ENCODE peak calls at places on chromosome 14, in nine cellular contexts. L is uterus, H is astrocyte, A is psoas muscle, Y is prostate gland, X is BE2C, J is Caco-2, Q is lower lobe of right lung, M is HAP-1. F is an unnamed sample. For H3K9me3, the result is how much of the 10 kb centered on the place peaks cover.

GRCh38 chr14:86777950-86778602 is 1214.9 kb downstream of the GALC start:
- DNase-seq in X (no peak), Y (no peak), J (no peak), M (no peak), Q (no peak), H (peak), L (no peak), A (no peak), F (no peak)

GRCh38 chr14:70005281-70005805 is 126.1 kb downstream of the SMOC1 start:
- DNase-seq in Y (no peak), H (no peak), A (no peak), X (no peak), M (no peak), J (peak), Q (no peak), L (no peak), F (no peak)

GRCh38 chr14:88181072-88181471 is 142.0 kb downstream of the KCNK10 start:
- DNase-seq in Q (no peak), M (no peak), H (no peak), X (no peak), A (no peak), L (no peak), Y (no peak), J (no peak), F (no peak)

GRCh38 chr14:20477211-20477876 is 8.1 kb downstream of the PNP start:
- DNase-seq in M (no peak), Y (no peak), H (peak), J (no peak), X (peak), A (no peak), Q (peak), L (no peak), F (no peak)

GRCh38 chr14:92039073-92039719 is 663 bp downstream of the TRIP11 start:
- DNase-seq in M (peak), J (peak), Q (no peak), H (peak), L (no peak), Y (no peak), X (no peak), A (no peak), F (no peak)

GRCh38 chr14:75200451-75200850 is 24.0 kb upstream of the TMED10 start:
- DNase-seq in X (no peak), M (no peak), J (peak), H (no peak), A (no peak), Q (peak), Y (peak), L (no peak), F (no peak)

GRCh38 chr14:47490766-47491165 is 184.6 kb downstream of the MDGA2 start:
- DNase-seq in L (no peak), Q (no peak), Y (no peak), M (no peak), J (no peak), A (no peak), H (no peak), X (no peak), F (no peak)

GRCh38 chr14:93536945-93537344 is 106.2 kb downstream of the UNC79 start:
- DNase-seq in H (no peak), X (peak), M (no peak), Q (no peak), Y (no peak), J (no peak), L (no peak), A (no peak), F (no peak)

GRCh38 chr14:65462411-65462810 is 49.9 kb downstream of the FUT8 start:
- DNase-seq in Q (no peak), M (no peak), A (no peak), Y (no peak), L (no peak), H (peak), X (no peak), J (no peak), F (no peak)

GRCh38 chr14:103928011-103928890 is at the start of gene TDRD9:
- DNase-seq in L (no peak), Y (no peak), H (no peak), J (no peak), A (no peak), M (no peak), X (no peak), Q (no peak), F (no peak)

GRCh38 chr14:74616507-74616906 is 4.5 kb upstream of the LTBP2 start:
- DNase-seq in Q (no peak), M (no peak), A (no peak), X (no peak), H (peak), Y (no peak), J (no peak), L (no peak), F (no peak)

GRCh38 chr14:90530523-90530922 is 133.7 kb downstream of the CALM1 start:
- DNase-seq in L (no peak), M (no peak), X (no peak), Q (no peak), Y (no peak), H (no peak), A (no peak), J (no peak), F (no peak)

GRCh38 chr14:78631551-78631950 is 461.4 kb downstream of the NRXN3 start:
- DNase-seq in A (no peak), Q (no peak), J (no peak), X (no peak), H (no peak), M (no peak), L (no peak), Y (no peak), F (no peak)

GRCh38 chr14:89011727-89012271 is 187.3 kb downstream of the TTC8 start:
- DNase-seq in A (no peak), Q (no peak), X (no peak), H (no peak), Y (no peak), J (peak), L (no peak), M (no peak), F (no peak)

GRCh38 chr14:87971010-87971409 is 22.0 kb downstream of the GALC start:
- DNase-seq in J (no peak), Y (no peak), M (no peak), L (no peak), A (no peak), X (no peak), H (no peak), Q (no peak), F (no peak)

GRCh38 chr14:22848391-22849164 is 12.2 kb downstream of the MMP14 start:
- DNase-seq in Y (no peak), H (peak), J (no peak), L (peak), A (peak), Q (peak), M (no peak), X (peak), F (peak)

GRCh38 chr14:61379639-61380184 is 58.3 kb downstream of the PRKCH start:
- DNase-seq in X (no peak), J (no peak), L (no peak), Q (no peak), Y (no peak), M (no peak), H (no peak), A (no peak), F (no peak)

GRCh38 chr14:33946679-33947078 is 4.2 kb downstream of the EGLN3 start:
- DNase-seq in Q (no peak), X (no peak), M (no peak), J (no peak), L (no peak), H (no peak), Y (no peak), A (no peak), F (no peak)

GRCh38 chr14:100314724-100315123 is 8.4 kb upstream of the SLC25A47 start:
- DNase-seq in X (no peak), J (no peak), M (no peak), A (no peak), H (no peak), Y (no peak), L (no peak), Q (no peak), F (no peak)

GRCh38 chr14:78448483-78449094 is 278.4 kb downstream of the NRXN3 start:
- DNase-seq in L (no peak), Y (peak), J (peak), A (peak), Q (no peak), M (peak), H (no peak), X (peak), F (no peak)

GRCh38 chr14:81326451-81326850 is 73.7 kb downstream of the STON2 start:
- DNase-seq in Q (no peak), L (no peak), Y (no peak), M (no peak), J (no peak), X (no peak), A (no peak), H (no peak), F (no peak)

GRCh38 chr14:28983279-28983678 is 216.7 kb downstream of the FOXG1 start:
- DNase-seq in X (no peak), M (no peak), A (no peak), L (no peak), J (no peak), Q (no peak), H (no peak), Y (no peak), F (no peak)

GRCh38 chr14:90658541-90658967 is 157.7 kb downstream of the TTC7B start:
- DNase-seq in X (no peak), A (no peak), Y (no peak), M (no peak), Q (no peak), J (no peak), H (peak), L (no peak), F (no peak)

GRCh38 chr14:103711516-103712431 is 3.5 kb downstream of the XRCC3 start:
- DNase-seq in X (peak), H (no peak), Y (peak), L (peak), Q (peak), J (no peak), M (no peak), A (peak), F (no peak)

GRCh38 chr14:48726080-48726642 is 860.0 kb downstream of the RPS29 start:
- DNase-seq in H (peak), L (no peak), X (no peak), M (no peak), A (no peak), J (no peak), Q (no peak), Y (no peak), F (no peak)

GRCh38 chr14:70822706-70823185 is 13.4 kb upstream of the MAP3K9 start:
- DNase-seq in J (peak), Y (no peak), M (peak), X (peak), Q (peak), H (no peak), L (no peak), A (no peak), F (no peak)

GRCh38 chr14:52299692-52300278 is 14.3 kb upstream of the PTGER2 start:
- DNase-seq in M (peak), J (peak), Q (no peak), Y (no peak), L (no peak), X (no peak), H (peak), A (no peak), F (no peak)

GRCh38 chr14:52307870-52308269 is 6.2 kb upstream of the PTGER2 start:
- DNase-seq in Q (no peak), H (peak), L (no peak), X (no peak), Y (no peak), M (no peak), J (no peak), A (no peak), F (no peak)

GRCh38 chr14:52305014-52305413 is 9.1 kb upstream of the PTGER2 start:
- DNase-seq in A (no peak), X (no peak), Y (no peak), Q (no peak), L (no peak), H (no peak), M (no peak), J (no peak), F (no peak)

GRCh38 chr14:52307376-52307775 is 6.7 kb upstream of the PTGER2 start:
- DNase-seq in Y (no peak), M (no peak), L (no peak), X (no peak), H (no peak), A (no peak), J (no peak), Q (no peak), F (no peak)

DNA sequence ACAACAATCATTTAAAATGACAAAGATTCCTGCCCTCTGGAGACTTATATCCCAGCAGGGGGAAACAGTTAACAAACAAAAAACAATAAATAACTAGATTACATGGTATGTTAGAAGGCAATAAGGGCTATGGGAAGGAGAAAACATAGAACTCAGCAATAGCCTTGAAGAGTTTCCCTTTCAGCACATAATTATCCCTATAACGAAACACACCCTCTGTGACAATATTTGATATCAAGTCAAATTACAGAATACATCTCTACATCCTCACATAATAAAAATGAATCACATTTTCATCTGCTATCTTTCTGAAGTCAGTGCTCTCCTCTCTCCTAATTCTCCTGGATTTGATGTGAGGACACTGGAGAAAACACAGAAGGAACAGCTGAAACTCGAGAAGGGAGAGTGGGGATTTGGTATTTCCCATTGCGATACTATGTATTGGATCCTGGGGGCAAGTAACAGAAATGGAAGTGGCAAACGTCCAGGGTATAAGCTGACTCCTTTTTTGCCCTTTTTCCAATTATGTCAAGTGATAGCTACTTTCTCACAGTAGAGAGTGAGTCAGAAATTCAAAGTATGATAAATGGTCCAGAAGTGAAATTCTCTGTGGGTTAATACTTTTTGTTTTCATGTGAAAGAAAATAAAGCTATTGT is 9.7 kb upstream of the PTGER2 start:
- DNase-seq in M (no peak), A (no peak), X (no peak), L (no peak), Y (no peak), H (peak), J (no peak), Q (no peak), F (no peak)
- H3K9me3 ChIP-seq in M (under half), A (under half), X (under half), L (under half), Y (under half), H (under half), J (under half), Q (under half), F (under half)

DNA sequence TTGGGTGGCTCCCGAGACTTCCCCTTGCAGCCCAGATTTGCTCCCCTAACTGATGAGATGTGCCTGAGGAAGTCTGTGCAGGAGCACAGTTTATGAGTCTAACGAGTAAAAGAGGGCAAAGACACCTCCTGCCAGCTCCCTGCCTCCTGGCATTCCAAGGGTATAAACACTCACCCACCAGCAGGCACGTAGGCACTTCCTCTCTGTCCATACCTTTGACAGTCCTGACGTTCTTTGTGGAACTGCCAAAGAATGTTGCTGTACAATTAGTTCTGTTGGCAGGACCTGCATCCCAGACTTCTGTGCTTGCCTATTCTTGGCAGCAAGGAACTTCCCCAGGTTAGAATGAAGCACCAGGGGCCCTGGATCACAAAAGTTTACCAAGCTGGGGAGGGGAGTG is 889.3 kb downstream of the BCL11B start:
- DNase-seq in Y (peak), Q (no peak), X (no peak), M (no peak), A (no peak), H (no peak), J (no peak), L (no peak), F (no peak)
- H3K9me3 ChIP-seq in Y (under half), Q (under half), X (under half), M (under half), A (under half), H (under half), J (under half), L (under half), F (under half)

GRCh38 chr14:102524026-102524450 is 14.5 kb upstream of the ANKRD9 start:
- DNase-seq in L (no peak), J (no peak), Y (no peak), M (no peak), Q (no peak), A (no peak), H (no peak), X (no peak), F (no peak)

GRCh38 chr14:102524451-102525212 is 15.1 kb upstream of the ANKRD9 start:
- DNase-seq in J (peak), H (peak), M (peak), Q (peak), X (peak), Y (peak), L (peak), A (peak), F (no peak)

GRCh38 chr14:102527255-102528232 is 18.0 kb upstream of the ANKRD9 start:
- DNase-seq in M (no peak), H (no peak), J (no peak), Q (no peak), L (no peak), Y (no peak), X (no peak), A (no peak), F (no peak)

GRCh38 chr14:102523200-102524025 is 13.8 kb upstream of the ANKRD9 start:
- DNase-seq in H (no peak), X (no peak), A (no peak), M (no peak), Q (no peak), Y (no peak), L (no peak), J (no peak), F (no peak)

DNA sequence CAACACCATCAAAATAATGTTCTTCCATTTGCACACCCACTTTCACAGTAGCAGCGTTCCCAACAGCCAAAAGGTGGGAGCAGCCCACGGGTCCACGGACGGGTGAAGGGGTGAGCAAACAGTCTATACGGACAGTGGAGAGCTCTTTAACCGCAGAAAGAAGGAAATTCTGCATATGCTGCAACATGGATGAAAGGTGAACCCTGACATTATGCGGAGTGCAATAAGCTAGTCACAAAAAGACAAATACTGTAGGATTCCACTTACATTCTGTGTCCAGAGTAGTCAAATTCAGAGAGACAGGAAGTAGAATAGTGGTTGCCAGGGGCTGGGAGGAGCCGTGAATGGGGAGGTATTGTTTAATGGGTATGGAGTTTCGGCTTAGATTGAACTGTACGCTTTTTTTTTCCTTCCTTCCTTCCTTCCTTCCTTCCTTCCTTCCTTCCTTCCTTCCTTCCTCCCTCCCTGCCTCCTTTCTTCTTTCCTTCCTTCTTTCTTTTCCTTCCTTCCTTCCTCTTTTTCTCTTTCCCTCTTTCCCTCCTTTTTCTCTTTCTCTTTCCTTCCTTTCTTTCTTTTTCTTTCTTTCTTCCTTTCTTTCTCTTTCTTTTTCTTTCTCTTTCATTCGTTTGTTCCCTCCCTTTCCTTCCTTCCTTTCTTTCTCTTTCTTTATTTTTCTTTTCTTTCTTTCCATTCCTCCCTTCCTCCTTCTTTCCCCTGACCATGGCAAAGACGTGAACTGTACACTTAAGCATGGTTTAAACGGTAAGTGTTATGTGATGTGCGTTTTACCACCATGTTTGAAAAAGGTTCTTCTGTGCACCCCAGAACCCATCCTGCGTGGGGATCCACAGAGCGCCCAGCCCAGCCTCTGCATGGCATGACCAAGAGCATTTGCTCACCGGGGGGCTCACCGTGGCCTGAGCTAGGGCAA is 15.9 kb upstream of the ANKRD9 start:
- DNase-seq in M (peak), A (peak), X (no peak), L (no peak), Q (no peak), Y (no peak), J (peak), H (peak), F (no peak)
- H3K9me3 ChIP-seq in M (under half), A (under half), X (under half), L (under half), Q (under half), Y (under half), J (under half), H (under half), F (under half)

GRCh38 chr14:41303506-41303905 is 303.2 kb upstream of the LRFN5 start:
- DNase-seq in H (no peak), A (no peak), M (no peak), Q (no peak), L (no peak), Y (no peak), J (no peak), X (no peak), F (no peak)
- H3K9me3 ChIP-seq in H (under half), A (under half), M (under half), Q (under half), L (under half), Y (under half), J (under half), X (under half), F (under half)

DNA sequence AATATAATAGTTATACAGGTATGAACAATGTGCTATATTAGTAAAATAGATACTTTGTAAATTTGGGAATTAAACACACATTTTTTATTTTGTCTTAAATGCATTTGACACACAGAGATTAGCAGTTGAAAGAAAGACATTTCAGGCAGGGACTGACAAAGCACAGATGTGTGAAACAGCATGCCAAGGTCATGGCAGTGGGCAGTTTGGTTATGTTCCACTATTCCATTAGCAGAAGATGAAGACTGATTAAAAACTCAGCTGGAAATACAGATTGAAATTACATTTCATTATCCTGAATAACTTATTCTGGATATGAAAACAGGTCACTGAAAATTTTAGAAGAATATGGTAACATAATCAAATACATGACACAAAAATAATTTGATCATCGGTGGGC is 669.8 kb upstream of the LRFN5 start:
- DNase-seq in L (no peak), Y (no peak), H (no peak), X (no peak), Q (no peak), M (no peak), A (no peak), J (no peak), F (no peak)
- H3K9me3 ChIP-seq in L (under half), Y (under half), H (under half), X (under half), Q (under half), M (under half), A (under half), J (under half), F (under half)

DNA sequence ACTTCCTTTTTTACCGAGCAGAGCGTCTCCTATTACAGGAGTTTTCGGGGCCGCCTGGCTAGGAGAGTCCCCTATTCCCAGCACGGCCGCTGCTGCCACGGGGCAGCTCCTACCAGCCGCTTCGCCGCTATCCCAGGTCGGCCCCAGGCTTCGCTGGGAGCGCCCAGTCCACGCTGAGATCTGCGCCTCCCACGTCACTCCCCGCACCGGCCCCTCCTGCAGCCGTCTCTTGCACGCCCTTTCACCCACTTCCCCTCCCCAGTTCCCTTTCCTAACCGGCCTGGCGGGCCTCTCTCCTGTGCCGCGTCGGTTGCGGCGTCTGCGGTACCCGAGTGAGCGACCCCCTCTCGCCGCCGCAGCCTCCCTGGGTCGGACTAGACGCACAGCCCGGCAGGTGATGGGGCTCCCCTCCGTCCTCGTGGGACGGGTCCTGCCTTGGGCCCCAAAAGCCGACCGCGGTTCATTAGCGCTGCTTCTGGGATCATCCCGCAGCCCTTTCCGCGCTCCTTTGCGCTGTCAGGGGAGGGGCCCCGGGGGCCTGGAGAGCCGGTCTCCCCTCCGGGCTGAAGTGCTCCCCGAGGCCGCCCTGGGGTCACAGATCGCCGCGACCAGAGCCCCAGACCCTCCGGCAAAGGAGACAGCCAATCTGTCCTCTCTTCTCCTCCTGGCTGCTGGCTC is 1318.4 kb downstream of the TMEM121 start:
- DNase-seq in X (peak), J (peak), Y (peak), L (peak), Q (peak), A (peak), H (no peak), M (no peak), F (no peak)
- H3K9me3 ChIP-seq in X (under half), J (under half), Y (under half), L (under half), Q (under half), A (under half), H (under half), M (under half), F (under half)